ENCODE peak calls at places on chromosomes 3 and 15, in four cellular contexts. C is H54, W is stomach, V is ovary. G is an unnamed sample.
A peak's percentile ranks its signal among the peaks of the same experiment; 100 is the strongest.

GRCh38 chr3:61114316-61114953 is 136.8 kb downstream of the FHIT start:
- DNase-seq in W (no peak), C (no peak), V (no peak), G (no peak)

GRCh38 chr15:35746121-35746520 is 200.2 kb upstream of the DPH6 start:
- DNase-seq in W (no peak), C (no peak), V (no peak), G (no peak)

GRCh38 chr15:74318376-74319137 is 48.9 kb downstream of the CYP11A1 start:
- DNase-seq in C (no peak), W (no peak), V (peak; percentile 62), G (no peak)

GRCh38 chr3:49930922-49931321 is 1.3 kb upstream of the MON1A start:
- DNase-seq in C (no peak), W (no peak), V (no peak), G (peak; percentile 74)

GRCh38 chr3:14133876-14134275 is 9.0 kb downstream of the TMEM43 start:
- DNase-seq in V (no peak), W (no peak), C (no peak), G (no peak)

GRCh38 chr3:4825572-4826236 is 153.5 kb upstream of the BHLHE40 start:
- DNase-seq in W (peak; percentile 60), C (no peak), V (no peak), G (peak; percentile 37)

GRCh38 chr3:187223799-187224198 is 26.5 kb downstream of the RTP1 start:
- DNase-seq in C (peak; percentile 45), V (no peak), W (no peak), G (no peak)

GRCh38 chr3:988790-989189 is 104.0 kb upstream of the CNTN6 start:
- DNase-seq in V (no peak), W (no peak), C (no peak), G (no peak)

GRCh38 chr3:59850352-59850870 is 800.6 kb upstream of the CFAP20DC start:
- DNase-seq in C (no peak), V (no peak), W (no peak), G (no peak)

GRCh38 chr3:141915766-141916165 is 39.3 kb downstream of the ATP1B3 start:
- DNase-seq in W (no peak), V (no peak), C (no peak), G (no peak)

GRCh38 chr3:142962520-142963265 is 781 bp downstream of the PAQR9 start:
- DNase-seq in W (no peak), C (no peak), V (no peak), G (peak; percentile 37)

GRCh38 chr3:156477306-156477705 is 77.6 kb downstream of the SSR3 start:
- DNase-seq in V (no peak), C (no peak), W (no peak), G (no peak)

GRCh38 chr3:98730338-98730737 is 32.8 kb upstream of the ST3GAL6 start:
- DNase-seq in C (no peak), W (no peak), V (no peak), G (no peak)

GRCh38 chr3:113747719-113748046 is 848 bp downstream of the ATP6V1A start:
- DNase-seq in W (no peak), C (no peak), V (no peak), G (no peak)

GRCh38 chr3:69649713-69650419 is 89.4 kb upstream of the MITF start:
- DNase-seq in C (no peak), V (no peak), W (no peak), G (no peak)

GRCh38 chr3:132289311-132289710 is 27.9 kb upstream of the ACP3 start:
- DNase-seq in C (no peak), V (no peak), W (no peak), G (no peak)

GRCh38 chr3:3699407-3699806 is 99.8 kb upstream of the LRRN1 start:
- DNase-seq in V (no peak), W (no peak), C (no peak), G (no peak)

GRCh38 chr3:189238071-189238470 is 66.3 kb downstream of the TPRG1 start:
- DNase-seq in C (no peak), V (no peak), W (no peak), G (no peak)

GRCh38 chr15:98609144-98609852 is 39.0 kb upstream of the IGF1R start:
- DNase-seq in W (no peak), V (no peak), C (peak; percentile 50), G (no peak)

GRCh38 chr3:125116311-125117069 is 60.7 kb upstream of the HEG1 start:
- DNase-seq in W (no peak), V (no peak), C (no peak), G (peak; percentile 69)

GRCh38 chr3:52086939-52087675 is 30.7 kb upstream of the DUSP7 start:
- DNase-seq in W (no peak), C (no peak), V (no peak), G (no peak)

GRCh38 chr3:44339990-44340389 is 1.4 kb downstream of the TCAIM start:
- DNase-seq in C (no peak), W (no peak), V (no peak), G (no peak)

GRCh38 chr15:83837946-83838571 is 184.1 kb downstream of the ADAMTSL3 start:
- DNase-seq in C (peak; percentile 5), V (peak; percentile 56), W (peak; percentile 27), G (peak; percentile 63)

GRCh38 chr3:183033746-183034145 is 53.4 kb upstream of the DCUN1D1 start:
- DNase-seq in V (no peak), W (no peak), C (peak; percentile 19), G (no peak)

GRCh38 chr3:16072420-16073110 is 101.9 kb upstream of the GALNT15 start:
- DNase-seq in C (no peak), V (no peak), W (no peak), G (no peak)

GRCh38 chr15:25175033-25175788 is 220.4 kb downstream of the SNRPN start:
- DNase-seq in W (peak; percentile 17), V (no peak), C (no peak), G (no peak)

GRCh38 chr3:108036984-108037741 is 53.7 kb downstream of the CD47 start:
- DNase-seq in C (no peak), W (no peak), V (no peak), G (no peak)

GRCh38 chr3:8851703-8852102 is 82.3 kb upstream of the OXTR start:
- DNase-seq in C (peak; percentile 33), W (no peak), V (no peak), G (no peak)

GRCh38 chr15:74535388-74536084 is 5.5 kb upstream of the ARID3B start:
- DNase-seq in W (no peak), C (no peak), V (no peak), G (no peak)

GRCh38 chr3:149576071-149576564 is 81.7 kb downstream of the WWTR1 start:
- DNase-seq in V (peak; percentile 69), W (no peak), C (no peak), G (no peak)

GRCh38 chr3:129690406-129690805 is 83.9 kb upstream of the PLXND1 start:
- DNase-seq in W (no peak), V (peak; percentile 33), C (peak; percentile 33), G (peak; percentile 62)

GRCh38 chr15:63350178-63350621 is 31.4 kb downstream of the CA12 start:
- DNase-seq in W (no peak), C (no peak), V (peak; percentile 23), G (peak; percentile 63)

GRCh38 chr3:78633626-78634025 is 1134.2 kb downstream of the ROBO1 start:
- DNase-seq in V (no peak), C (no peak), W (no peak), G (no peak)

GRCh38 chr3:76812649-76813048 is 227.2 kb upstream of the ROBO2 start:
- DNase-seq in W (no peak), V (no peak), C (no peak), G (no peak)

GRCh38 chr3:76811418-76811817 is 228.5 kb upstream of the ROBO2 start:
- DNase-seq in V (no peak), W (no peak), C (no peak), G (no peak)
- TF ChIP-seq POLR2A in V (no peak), W (no peak), C (no peak), G (no peak)

GRCh38 chr15:80697316-80697715 is 2.2 kb downstream of the ABHD17C start:
- DNase-seq in V (no peak), W (no peak), C (no peak), G (no peak)
- TF ChIP-seq POLR2A in V (no peak), W (no peak), C (no peak), G (no peak)

GRCh38 chr15:70197318-70197944 is 99.7 kb upstream of the TLE3 start:
- DNase-seq in W (no peak), V (no peak), C (no peak), G (no peak)

GRCh38 chr15:70195808-70196304 is 98.1 kb upstream of the TLE3 start:
- DNase-seq in W (peak; percentile 37), C (peak; percentile 88), V (peak; percentile 86), G (peak; percentile 88)

GRCh38 chr15:70197945-70198361 is 100.2 kb upstream of the TLE3 start:
- DNase-seq in W (peak; percentile 38), C (no peak), V (no peak), G (no peak)

GRCh38 chr15:70195171-70195807 is 97.6 kb upstream of the TLE3 start:
- DNase-seq in C (no peak), W (no peak), V (no peak), G (no peak)

GRCh38 chr15:70196314-70197291 is 98.9 kb upstream of the TLE3 start:
- DNase-seq in W (peak; percentile 34), C (peak; percentile 59), V (peak; percentile 47), G (peak; percentile 43)
- TF ChIP-seq POLR2A in W (no peak), C (peak; percentile 29), V (no peak), G (no peak)

DNA sequence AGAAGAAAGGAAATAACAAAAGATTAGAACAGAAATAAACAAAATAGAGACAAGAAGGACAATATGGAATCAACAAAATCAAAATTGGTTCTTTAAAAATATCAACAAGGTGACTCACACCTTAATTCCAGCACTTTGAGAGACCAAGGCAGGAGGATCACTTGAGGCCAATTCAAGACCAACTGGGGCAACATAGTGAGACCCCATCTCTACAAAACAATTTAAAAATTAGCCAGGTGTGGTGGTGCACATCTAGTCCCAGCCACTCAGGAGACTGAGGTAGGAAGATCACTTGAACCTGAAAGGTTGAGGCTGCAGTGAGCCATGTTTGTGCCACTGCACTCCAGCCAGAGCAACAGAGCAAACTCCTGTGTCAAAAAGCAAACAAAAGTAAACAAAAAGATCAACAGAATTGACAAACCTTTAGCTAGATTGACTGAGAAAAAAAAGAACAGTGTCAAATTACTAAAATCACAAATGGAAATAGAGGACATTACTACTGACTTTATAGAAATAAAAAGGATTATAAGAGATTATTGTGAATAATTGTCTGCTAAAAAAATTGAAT is 190.7 kb upstream of the CGNL1 start:
- DNase-seq in C (no peak), V (no peak), W (no peak), G (no peak)
- TF ChIP-seq POLR2A in C (no peak), V (no peak), W (no peak), G (no peak)